ENCODE peak calls at places on chromosomes 4 and X, in six cellular contexts. X, V, A, C, T and H are unnamed samples.

GRCh38 chrX:12971282-12972003 is 3.5 kb upstream of the TMSB4X start:
- DNase-seq in X (no peak), C (no peak), A (peak), T (no peak), V (peak), H (no peak)

GRCh38 chrX:108250654-108251579 is 159.3 kb downstream of the ATG4A start:
- DNase-seq in C (no peak), T (no peak), X (no peak), A (no peak), V (no peak), H (no peak)

GRCh38 chr4:87843936-87844335 is 11.2 kb downstream of the MEPE start:
- DNase-seq in X (peak), C (peak), A (no peak), T (peak), V (no peak), H (no peak)

GRCh38 chr4:77797239-77797638 is 21.9 kb downstream of the CNOT6L start:
- DNase-seq in X (peak), T (peak), A (no peak), C (no peak), V (no peak), H (no peak)

GRCh38 chrX:130120321-130120731 is 10.0 kb upstream of the ELF4 start:
- DNase-seq in C (no peak), X (no peak), T (no peak), V (peak), A (no peak), H (no peak)

GRCh38 chr4:69689530-69690111 is 36.6 kb upstream of the UGT2A1 start:
- DNase-seq in V (no peak), T (peak), C (peak), A (no peak), X (peak), H (no peak)

GRCh38 chr4:69743476-69744156 is 16.8 kb downstream of the SULT1B1 start:
- DNase-seq in T (no peak), C (no peak), A (no peak), X (no peak), V (no peak), H (no peak)

GRCh38 chr4:169283114-169283509 is 12.4 kb upstream of the SH3RF1 start:
- DNase-seq in T (peak), A (no peak), V (no peak), C (no peak), X (peak), H (no peak)

GRCh38 chrX:74534569-74535038 is 79.8 kb downstream of the RLIM start:
- DNase-seq in X (peak), A (no peak), V (peak), C (no peak), T (peak), H (peak)

GRCh38 chrX:102712216-102712966 is at the start of gene GPRASP2:
- DNase-seq in X (peak), A (peak), C (no peak), V (no peak), T (peak), H (no peak)

DNA sequence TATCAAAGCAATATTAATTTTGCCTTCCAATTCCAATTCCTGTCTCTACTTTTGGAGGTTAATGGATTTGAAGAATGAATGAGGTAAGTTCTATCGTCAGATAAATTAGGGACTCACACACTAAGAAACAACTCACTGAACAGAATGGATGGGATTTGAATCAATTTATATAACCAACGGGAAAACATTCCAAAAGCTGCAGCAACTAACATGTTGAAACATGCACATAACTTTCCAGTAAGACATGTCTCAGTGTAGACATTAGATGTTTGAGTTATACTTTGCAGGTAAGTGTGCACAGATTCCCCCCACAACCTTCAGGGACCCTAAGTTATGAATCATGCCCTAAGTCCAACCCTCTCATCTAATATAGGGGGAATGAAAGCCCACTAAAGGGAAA is 34.3 kb downstream of the TFDP3 start:
- DNase-seq in A (no peak), X (peak), C (no peak), T (no peak), V (no peak), H (no peak)
- TF ChIP-seq CTCF in A (no peak), X (no peak), C (no peak), T (no peak), V (no peak), H (no peak)

DNA sequence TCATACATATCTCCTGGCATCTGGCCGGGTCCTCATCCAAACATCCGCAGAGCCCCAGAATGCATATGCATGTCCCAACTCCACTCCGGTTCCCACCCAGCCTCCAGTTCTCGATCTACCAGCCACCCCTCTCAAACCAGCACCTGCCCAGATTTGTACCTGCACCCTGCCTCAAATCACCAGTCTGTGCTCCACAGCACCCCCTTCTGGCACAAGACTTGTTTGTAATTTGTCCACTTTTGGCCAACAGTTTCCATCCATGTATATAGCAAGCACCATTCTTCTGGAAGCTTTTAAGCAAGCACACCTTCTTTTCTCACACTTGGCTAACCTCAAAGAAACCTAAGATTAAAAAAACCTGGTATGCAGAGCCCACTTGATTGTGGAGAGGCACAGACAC is 644.1 kb downstream of the MID1IP1 start:
- DNase-seq in T (no peak), C (no peak), V (no peak), A (no peak), X (no peak), H (no peak)
- TF ChIP-seq CTCF in T (peak), C (peak), V (peak), A (peak), X (no peak), H (no peak)

DNA sequence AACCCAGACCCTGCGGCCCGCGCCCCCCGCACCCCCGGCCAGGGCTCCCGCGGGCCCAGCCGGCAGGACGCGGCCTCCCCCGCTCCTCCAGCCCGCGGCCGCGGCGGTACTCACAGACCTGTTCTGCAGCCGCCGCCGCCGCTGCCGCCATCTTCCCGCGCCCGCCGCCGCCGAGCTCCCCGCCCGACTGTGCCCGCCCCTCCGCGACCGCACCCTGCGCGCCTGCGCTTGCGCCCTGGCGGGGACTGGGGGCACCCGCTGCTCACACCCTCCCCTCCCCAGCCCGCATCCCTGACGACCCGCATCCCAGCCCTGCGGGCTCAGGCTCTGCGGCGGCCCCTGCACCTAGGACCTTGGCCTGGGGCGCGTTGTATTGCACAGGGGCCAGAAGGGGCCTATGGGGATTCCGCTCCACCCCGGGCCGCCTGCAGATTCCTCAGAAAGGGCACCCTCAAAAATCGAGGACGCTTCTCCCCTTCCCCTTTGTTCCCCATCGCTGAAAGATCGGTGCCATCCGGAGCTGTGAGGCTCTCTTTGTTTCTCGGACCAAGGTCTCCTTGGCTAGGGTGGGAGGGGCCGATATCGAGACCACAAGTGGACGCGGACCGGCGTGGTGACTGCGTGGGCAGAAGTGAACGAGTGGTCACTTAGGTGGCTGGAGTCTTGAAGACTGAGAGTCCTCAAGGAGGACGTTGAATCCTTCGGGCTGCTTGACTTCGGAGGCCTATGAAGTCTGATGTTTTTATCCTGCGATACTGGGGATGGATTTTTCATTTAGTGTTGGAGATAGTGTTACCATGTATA is at the start of gene SGCB:
- DNase-seq in C (no peak), V (peak), A (peak), T (peak), X (peak), H (peak)
- TF ChIP-seq CTCF in C (no peak), V (no peak), A (peak), T (no peak), X (no peak), H (no peak)

DNA sequence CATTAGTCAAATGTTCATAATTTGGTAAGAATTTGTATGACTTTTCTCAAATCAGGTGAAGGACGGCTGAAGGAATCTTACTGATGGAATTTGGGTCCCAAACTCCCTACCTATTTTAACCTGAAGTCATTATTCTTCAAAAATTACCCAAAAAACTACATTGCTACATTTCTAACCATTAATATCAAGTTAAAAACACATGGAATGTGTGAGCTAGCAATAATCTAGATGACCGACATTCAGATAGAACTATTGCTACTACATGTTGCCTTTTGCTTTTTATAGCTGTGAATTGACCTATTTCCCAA is 25.3 kb upstream of the WWC2 start:
- DNase-seq in A (no peak), T (no peak), V (no peak), C (no peak), X (no peak), H (no peak)
- TF ChIP-seq CTCF in A (no peak), T (no peak), V (no peak), C (no peak), X (no peak), H (peak)